ENCODE peak calls at places on chromosomes 12 and 14, in nine cellular contexts. Z is prostate gland, E is IMR-90, D is AG10803, U is heart left ventricle, A is fibroblast of the aortic adventitia, H is astrocyte of the cerebellum, Y is thyroid gland, J is AG09309. K is an unnamed sample.

GRCh38 chr14:59739794-59740193 is 130.8 kb downstream of the RTN1 start:
- DNase-seq in Z (no peak), E (no peak), D (no peak), U (no peak), A (no peak), H (no peak), Y (no peak), J (no peak), K (peak; percentile 8)

GRCh38 chr12:18932715-18933114 is 194.8 kb downstream of the CAPZA3 start:
- DNase-seq in Z (no peak), E (peak; percentile 44), D (peak; percentile 81), U (no peak), A (peak; percentile 64), H (no peak), Y (no peak), J (no peak), K (no peak)

GRCh38 chr12:87217486-87217885 is 811.7 kb downstream of the C12orf50 start:
- DNase-seq in Z (no peak), E (peak; percentile 22), D (no peak), U (no peak), A (peak; percentile 44), H (no peak), Y (no peak), J (no peak), K (peak; percentile 31)

GRCh38 chr12:19129486-19130223 is at the start of gene PLEKHA5:
- DNase-seq in Z (peak; percentile 57), E (peak; percentile 64), D (peak; percentile 71), U (peak; percentile 79), A (peak; percentile 57), H (no peak), Y (peak; percentile 78), J (no peak), K (peak; percentile 72)

GRCh38 chr14:63203618-63204406 is 431 bp upstream of the RHOJ start:
- DNase-seq in Z (peak; percentile 36), E (peak; percentile 99), D (peak; percentile 92), U (peak; percentile 89), A (peak; percentile 98), H (peak; percentile 97), Y (peak; percentile 41), J (peak; percentile 71), K (peak; percentile 100)

GRCh38 chr14:79018846-79019245 is 848.7 kb downstream of the NRXN3 start:
- DNase-seq in Z (no peak), E (peak; percentile 82), D (peak; percentile 24), U (no peak), A (peak; percentile 54), H (no peak), Y (no peak), J (peak; percentile 17), K (peak; percentile 58)

GRCh38 chr12:53735556-53735955 is 8.3 kb upstream of the CALCOCO1 start:
- DNase-seq in Z (peak; percentile 28), E (no peak), D (no peak), U (no peak), A (no peak), H (no peak), Y (no peak), J (no peak), K (no peak)

GRCh38 chr14:26522985-26523384 is 74.8 kb downstream of the NOVA1 start:
- DNase-seq in Z (no peak), E (peak; percentile 89), D (peak; percentile 58), U (no peak), A (peak; percentile 88), H (peak; percentile 72), Y (no peak), J (no peak), K (peak; percentile 33)

GRCh38 chr12:77814361-77814760 is 16.3 kb upstream of the NAV3 start:
- DNase-seq in Z (no peak), E (no peak), D (no peak), U (no peak), A (no peak), H (no peak), Y (no peak), J (no peak), K (no peak)

GRCh38 chr12:118611295-118611694 is 234.9 kb downstream of the SUDS3 start:
- DNase-seq in Z (no peak), E (no peak), D (no peak), U (no peak), A (no peak), H (no peak), Y (no peak), J (no peak), K (no peak)

GRCh38 chr12:123050331-123050809 is 69.9 kb downstream of the ARL6IP4 start:
- DNase-seq in Z (peak; percentile 70), E (peak; percentile 75), D (peak; percentile 40), U (peak; percentile 49), A (peak; percentile 49), H (no peak), Y (no peak), J (no peak), K (peak; percentile 36)

GRCh38 chr12:6960291-6961277 is 9.4 kb downstream of the PTPN6 start:
- DNase-seq in Z (no peak), E (peak; percentile 38), D (peak; percentile 32), U (peak; percentile 20), A (peak; percentile 31), H (no peak), Y (no peak), J (no peak), K (peak; percentile 48)

GRCh38 chr14:88325883-88326282 is 2.8 kb upstream of the KCNK10 start:
- DNase-seq in Z (no peak), E (no peak), D (no peak), U (no peak), A (no peak), H (no peak), Y (no peak), J (no peak), K (no peak)

GRCh38 chr12:70255311-70255710 is 12.1 kb downstream of the CNOT2 start:
- DNase-seq in Z (no peak), E (peak; percentile 54), D (peak; percentile 23), U (no peak), A (peak; percentile 25), H (no peak), Y (no peak), J (no peak), K (peak; percentile 65)

GRCh38 chr12:122917508-122918227 is 21.7 kb upstream of the VPS37B start:
- DNase-seq in Z (peak; percentile 59), E (peak; percentile 73), D (peak; percentile 79), U (peak; percentile 61), A (peak; percentile 81), H (no peak), Y (peak; percentile 84), J (no peak), K (peak; percentile 81)

GRCh38 chr14:103260629-103261124 is 73.4 kb upstream of the EIF5 start:
- DNase-seq in Z (peak; percentile 64), E (peak; percentile 63), D (peak; percentile 30), U (peak; percentile 52), A (peak; percentile 81), H (peak; percentile 3), Y (peak; percentile 42), J (no peak), K (peak; percentile 74)

GRCh38 chr14:97267509-97267908 is 470.3 kb downstream of the VRK1 start:
- DNase-seq in Z (no peak), E (no peak), D (peak; percentile 24), U (no peak), A (no peak), H (peak; percentile 28), Y (no peak), J (no peak), K (no peak)

GRCh38 chr12:92136883-92137582 is 8.6 kb downstream of the BTG1 start:
- DNase-seq in Z (no peak), E (peak; percentile 97), D (peak; percentile 86), U (no peak), A (peak; percentile 95), H (no peak), Y (no peak), J (peak; percentile 62), K (peak; percentile 91)

GRCh38 chr14:92780865-92781264 is 13.2 kb upstream of the GOLGA5 start:
- DNase-seq in Z (no peak), E (no peak), D (no peak), U (no peak), A (no peak), H (no peak), Y (no peak), J (no peak), K (no peak)

GRCh38 chr14:92786427-92786756 is 7.7 kb upstream of the GOLGA5 start:
- DNase-seq in Z (no peak), E (no peak), D (no peak), U (no peak), A (no peak), H (no peak), Y (no peak), J (no peak), K (no peak)

GRCh38 chr14:92780444-92780843 is 13.7 kb upstream of the GOLGA5 start:
- DNase-seq in Z (no peak), E (peak; percentile 59), D (peak; percentile 74), U (no peak), A (peak; percentile 39), H (no peak), Y (no peak), J (no peak), K (no peak)

GRCh38 chr14:92785601-92786426 is 8.3 kb upstream of the GOLGA5 start:
- DNase-seq in Z (no peak), E (peak; percentile 91), D (peak; percentile 63), U (peak; percentile 47), A (peak; percentile 90), H (peak; percentile 44), Y (no peak), J (peak; percentile 47), K (peak; percentile 90)

GRCh38 chr14:92783813-92784431 is 10.2 kb upstream of the GOLGA5 start:
- DNase-seq in Z (peak; percentile 54), E (peak; percentile 75), D (peak; percentile 68), U (no peak), A (peak; percentile 80), H (peak; percentile 48), Y (no peak), J (peak; percentile 50), K (peak; percentile 83)
- TF ChIP-seq CTCF in Z (peak; percentile 86), E (peak; percentile 76), D (peak; percentile 75), U (peak; percentile 61), A (peak; percentile 64), H (peak; percentile 49), Y (peak; percentile 61), J (peak; percentile 41), K (peak; percentile 60)

GRCh38 chr14:75831455-75831854 is 150.3 kb downstream of the TGFB3 start:
- DNase-seq in Z (peak; percentile 87), E (peak; percentile 76), D (peak; percentile 83), U (peak; percentile 70), A (peak; percentile 81), H (peak; percentile 83), Y (peak; percentile 43), J (no peak), K (peak; percentile 70)
- H3K4me3 ChIP-seq in Z (no peak overlapping the region), E (no peak overlapping the region), D (peak overlapping the region; percentile 15), U (no peak overlapping the region), A (no peak overlapping the region), H (no peak overlapping the region), Y (no peak overlapping the region), J (no peak overlapping the region), K (no peak overlapping the region)

DNA sequence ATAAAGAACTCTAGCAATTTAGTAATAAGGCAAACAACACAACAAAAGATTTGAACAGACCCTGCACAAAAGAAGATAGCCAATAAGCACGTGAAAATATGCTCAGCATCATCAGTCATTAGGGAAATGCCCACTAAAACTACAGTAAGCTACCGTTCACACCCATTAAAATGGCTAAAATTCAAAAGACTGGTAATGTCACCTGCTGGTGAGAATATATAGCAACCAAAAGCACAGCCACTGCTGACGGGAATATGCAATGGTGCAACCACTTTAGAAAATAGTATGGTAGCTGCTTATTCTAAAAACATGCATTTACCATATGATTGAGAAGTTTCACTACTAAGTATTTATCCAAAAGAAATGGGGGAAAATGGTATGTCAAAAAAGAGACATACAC is 74.9 kb downstream of the DPF3 start:
- DNase-seq in Z (no peak), E (no peak), D (no peak), U (no peak), A (no peak), H (no peak), Y (no peak), J (no peak), K (no peak)
- TF ChIP-seq CTCF in Z (no peak), E (no peak), D (no peak), U (no peak), A (no peak), H (no peak), Y (no peak), J (no peak), K (no peak)

GRCh38 chr14:104687601-104688504 is 1.6 kb upstream of the INF2 start:
- DNase-seq in Z (peak; percentile 85), E (no peak), D (peak; percentile 46), U (peak; percentile 81), A (peak; percentile 60), H (no peak), Y (peak; percentile 98), J (no peak), K (peak; percentile 65)
- H3K4me3 ChIP-seq in Z (no peak overlapping the region), E (no peak overlapping the region), D (no peak overlapping the region), U (peak overlapping the region; percentile 92), A (no peak overlapping the region), H (no peak overlapping the region), Y (no peak overlapping the region), J (no peak overlapping the region), K (no peak overlapping the region)

K was measured in fibroblast of pulmonary artery.